ENCODE peak calls at places on chromosome 18, in five cellular contexts. S, W, C, X and M are unnamed samples.
A peak's percentile ranks its signal among the peaks of the same experiment; 100 is the strongest.

GRCh38 chr18:73831688-73832087 is 315.9 kb downstream of the FBXO15 start:
- DNase-seq in S (no peak), W (no peak), C (no peak), X (no peak), M (no peak)

GRCh38 chr18:4125246-4125938 is 329.7 kb downstream of the DLGAP1 start:
- DNase-seq in S (no peak), W (no peak), C (no peak), X (no peak), M (peak; percentile 71)

GRCh38 chr18:79961527-79962291 is 2.7 kb upstream of the HSBP1L1 start:
- DNase-seq in S (peak; percentile 44), W (no peak), C (no peak), X (no peak), M (no peak)

GRCh38 chr18:80109676-80110078 is 615 bp downstream of the ADNP2 start:
- DNase-seq in S (no peak), W (no peak), C (no peak), X (no peak), M (no peak)

GRCh38 chr18:36334798-36335197 is 37.3 kb downstream of the FHOD3 start:
- DNase-seq in S (no peak), W (no peak), C (no peak), X (no peak), M (no peak)

GRCh38 chr18:75727479-75727878 is 300.0 kb upstream of the SMIM21 start:
- DNase-seq in S (peak; percentile 2), W (peak; percentile 38), C (peak; percentile 34), X (no peak), M (peak; percentile 23)

GRCh38 chr18:7584646-7585271 is 17.6 kb downstream of the PTPRM start:
- DNase-seq in S (no peak), W (no peak), C (no peak), X (no peak), M (no peak)

GRCh38 chr18:26386421-26386820 is 160.2 kb downstream of the TAF4B start:
- DNase-seq in S (no peak), W (no peak), C (no peak), X (no peak), M (no peak)

GRCh38 chr18:25164837-25165791 is 186.9 kb downstream of the ZNF521 start:
- DNase-seq in S (peak; percentile 2), W (no peak), C (peak; percentile 60), X (no peak), M (no peak)

GRCh38 chr18:67243799-67244587 is 272.5 kb downstream of the DSEL start:
- DNase-seq in S (no peak), W (no peak), C (no peak), X (no peak), M (no peak)

GRCh38 chr18:79598046-79598884 is 81.3 kb upstream of the CTDP1 start:
- DNase-seq in S (no peak), W (no peak), C (no peak), X (no peak), M (no peak)

GRCh38 chr18:58616446-58616845 is 12.4 kb downstream of the ALPK2 start:
- DNase-seq in S (no peak), W (no peak), C (no peak), X (no peak), M (no peak)

GRCh38 chr18:45441110-45441842 is 174.0 kb upstream of the SLC14A2 start:
- DNase-seq in S (no peak), W (no peak), C (peak; percentile 6), X (no peak), M (no peak)

DNA sequence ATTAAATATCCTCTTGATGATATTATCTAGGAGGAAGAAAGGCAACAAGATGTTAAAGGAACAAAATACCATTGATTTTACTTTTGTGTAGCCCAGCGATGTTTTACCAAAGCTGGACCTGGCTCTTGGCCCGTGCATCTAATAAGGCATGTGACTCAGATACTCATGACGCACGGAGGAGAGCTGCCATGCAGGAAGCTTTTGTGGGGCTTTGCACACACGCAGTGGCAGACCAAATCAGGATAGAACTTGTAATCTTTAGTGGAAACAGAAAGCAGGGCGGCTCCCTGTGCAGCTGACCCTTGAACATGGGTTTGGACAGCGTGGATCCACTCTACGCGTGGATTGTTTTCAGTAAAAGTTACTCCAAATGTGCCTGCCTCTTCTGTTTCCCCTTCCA is 190.0 kb downstream of the NAPG start:
- DNase-seq in S (no peak), W (no peak), C (no peak), X (no peak), M (no peak)
- TF ChIP-seq SUZ12 in S (no peak), W (no peak), C (no peak), X (no peak), M (no peak)

GRCh38 chr18:70249118-70249517 is 39.7 kb upstream of the SOCS6 start:
- DNase-seq in S (no peak), W (no peak), C (no peak), X (no peak), M (no peak)
- TF ChIP-seq SUZ12 in S (no peak), W (no peak), C (no peak), X (no peak), M (no peak)

GRCh38 chr18:60377778-60378469 is 5.3 kb upstream of the MC4R start:
- DNase-seq in S (no peak), W (no peak), C (no peak), X (no peak), M (no peak)

GRCh38 chr18:60372141-60372540 is 434 bp downstream of the MC4R start:
- DNase-seq in S (no peak), W (no peak), C (no peak), X (no peak), M (no peak)

GRCh38 chr18:60372598-60372997 is at the start of gene MC4R:
- DNase-seq in S (no peak), W (no peak), C (peak; percentile 28), X (no peak), M (no peak)
- TF ChIP-seq SUZ12 in S (no peak), W (no peak), C (no peak), X (no peak), M (no peak)

GRCh38 chr18:33835419-33835818 is 257.4 kb downstream of the ASXL3 start:
- DNase-seq in S (no peak), W (no peak), C (no peak), X (no peak), M (no peak)
- TF ChIP-seq SUZ12 in S (no peak), W (no peak), C (no peak), X (no peak), M (no peak)

GRCh38 chr18:22409445-22409844 is 8.3 kb downstream of the CTAGE1 start:
- DNase-seq in S (no peak), W (no peak), C (no peak), X (no peak), M (no peak)
- TF ChIP-seq SUZ12 in S (no peak), W (no peak), C (no peak), X (no peak), M (no peak)